ENCODE peak calls at places on chromosomes 12 and 14, in seven cellular contexts. One of them, this sample, is unnamed. For H3K27me3, the result is how much of the 10 kb centered on the place peaks cover.

GRCh38 chr14:105602243-105602750 is 75.9 kb downstream of the TMEM121 start:
- DNase-seq in HCT116: no peak
- DNase-seq in uterus: no peak
- DNase-seq in esophagus squamous epithelium: no peak
- DNase-seq in tibial artery: peak
- DNase-seq in ovary: no peak
- DNase-seq in thyroid gland: no peak
- DNase-seq in this sample: no peak

GRCh38 chr14:50047274-50047676 is 69.1 kb downstream of the VCPKMT start:
- DNase-seq in HCT116: no peak
- DNase-seq in uterus: no peak
- DNase-seq in esophagus squamous epithelium: no peak
- DNase-seq in tibial artery: no peak
- DNase-seq in ovary: no peak
- DNase-seq in thyroid gland: no peak
- DNase-seq in this sample: no peak

GRCh38 chr14:73249564-73250316 is 12.4 kb downstream of the PAPLN start:
- DNase-seq in HCT116: no peak
- DNase-seq in uterus: no peak
- DNase-seq in esophagus squamous epithelium: no peak
- DNase-seq in tibial artery: no peak
- DNase-seq in ovary: no peak
- DNase-seq in thyroid gland: no peak
- DNase-seq in this sample: no peak

GRCh38 chr12:128817115-128818015 is 6.4 kb downstream of the SLC15A4 start:
- DNase-seq in HCT116: no peak
- DNase-seq in uterus: peak
- DNase-seq in esophagus squamous epithelium: no peak
- DNase-seq in tibial artery: peak
- DNase-seq in ovary: no peak
- DNase-seq in thyroid gland: peak
- DNase-seq in this sample: no peak

GRCh38 chr12:49944718-49945117 is 5.8 kb upstream of the AQP2 start:
- DNase-seq in HCT116: no peak
- DNase-seq in uterus: no peak
- DNase-seq in esophagus squamous epithelium: no peak
- DNase-seq in tibial artery: no peak
- DNase-seq in ovary: no peak
- DNase-seq in thyroid gland: no peak
- DNase-seq in this sample: no peak

GRCh38 chr12:26853303-26854027 is 20.5 kb upstream of the ITPR2 start:
- DNase-seq in HCT116: no peak
- DNase-seq in uterus: peak
- DNase-seq in esophagus squamous epithelium: no peak
- DNase-seq in tibial artery: peak
- DNase-seq in ovary: peak
- DNase-seq in thyroid gland: peak
- DNase-seq in this sample: no peak

GRCh38 chr12:117692512-117692911 is 276.3 kb downstream of the KSR2 start:
- DNase-seq in HCT116: no peak
- DNase-seq in uterus: no peak
- DNase-seq in esophagus squamous epithelium: no peak
- DNase-seq in tibial artery: no peak
- DNase-seq in ovary: no peak
- DNase-seq in thyroid gland: no peak
- DNase-seq in this sample: no peak

GRCh38 chr14:75200451-75200850 is 24.0 kb upstream of the TMED10 start:
- DNase-seq in HCT116: peak
- DNase-seq in uterus: no peak
- DNase-seq in esophagus squamous epithelium: no peak
- DNase-seq in tibial artery: no peak
- DNase-seq in ovary: no peak
- DNase-seq in thyroid gland: peak
- DNase-seq in this sample: no peak

GRCh38 chr12:107903377-107904061 is 129.0 kb downstream of the ASCL4 start:
- DNase-seq in HCT116: no peak
- DNase-seq in uterus: no peak
- DNase-seq in esophagus squamous epithelium: peak
- DNase-seq in tibial artery: no peak
- DNase-seq in ovary: no peak
- DNase-seq in thyroid gland: peak
- DNase-seq in this sample: peak

GRCh38 chr14:60622920-60623263 is 26.4 kb downstream of the SIX1 start:
- DNase-seq in HCT116: no peak
- DNase-seq in uterus: no peak
- DNase-seq in esophagus squamous epithelium: no peak
- DNase-seq in tibial artery: no peak
- DNase-seq in ovary: no peak
- DNase-seq in thyroid gland: no peak
- DNase-seq in this sample: no peak

GRCh38 chr12:110505332-110505731 is 3.2 kb downstream of the RAD9B start:
- DNase-seq in HCT116: no peak
- DNase-seq in uterus: no peak
- DNase-seq in esophagus squamous epithelium: no peak
- DNase-seq in tibial artery: no peak
- DNase-seq in ovary: no peak
- DNase-seq in thyroid gland: no peak
- DNase-seq in this sample: no peak

GRCh38 chr14:38207830-38208815 is at the start of gene SSTR1:
- DNase-seq in HCT116: no peak
- DNase-seq in uterus: no peak
- DNase-seq in esophagus squamous epithelium: no peak
- DNase-seq in tibial artery: no peak
- DNase-seq in ovary: no peak
- DNase-seq in thyroid gland: no peak
- DNase-seq in this sample: no peak

GRCh38 chr14:34302654-34303053 is 159.4 kb downstream of the SPTSSA start:
- DNase-seq in HCT116: no peak
- DNase-seq in uterus: no peak
- DNase-seq in esophagus squamous epithelium: no peak
- DNase-seq in tibial artery: no peak
- DNase-seq in ovary: no peak
- DNase-seq in thyroid gland: no peak
- DNase-seq in this sample: no peak

GRCh38 chr14:34065690-34066391 is 115.0 kb upstream of the EGLN3 start:
- DNase-seq in HCT116: no peak
- DNase-seq in uterus: no peak
- DNase-seq in esophagus squamous epithelium: no peak
- DNase-seq in tibial artery: no peak
- DNase-seq in ovary: no peak
- DNase-seq in thyroid gland: no peak
- DNase-seq in this sample: no peak

GRCh38 chr12:51773145-51773869 is 75.2 kb downstream of the FIGNL2 start:
- DNase-seq in HCT116: peak
- DNase-seq in uterus: no peak
- DNase-seq in esophagus squamous epithelium: no peak
- DNase-seq in tibial artery: no peak
- DNase-seq in ovary: no peak
- DNase-seq in thyroid gland: no peak
- DNase-seq in this sample: no peak

GRCh38 chr12:99026332-99027116 is 381.4 kb downstream of the APAF1 start:
- DNase-seq in HCT116: no peak
- DNase-seq in uterus: no peak
- DNase-seq in esophagus squamous epithelium: no peak
- DNase-seq in tibial artery: no peak
- DNase-seq in ovary: no peak
- DNase-seq in thyroid gland: no peak
- DNase-seq in this sample: peak

GRCh38 chr12:6171409-6172015 is 28.7 kb upstream of the CD9 start:
- DNase-seq in HCT116: no peak
- DNase-seq in uterus: peak
- DNase-seq in esophagus squamous epithelium: no peak
- DNase-seq in tibial artery: peak
- DNase-seq in ovary: no peak
- DNase-seq in thyroid gland: no peak
- DNase-seq in this sample: no peak

GRCh38 chr12:3278681-3279414 is 201.7 kb downstream of the TSPAN9 start:
- DNase-seq in HCT116: no peak
- DNase-seq in uterus: no peak
- DNase-seq in esophagus squamous epithelium: no peak
- DNase-seq in tibial artery: no peak
- DNase-seq in ovary: no peak
- DNase-seq in thyroid gland: no peak
- DNase-seq in this sample: no peak

GRCh38 chr12:123942911-123943648 is 29.6 kb downstream of the CCDC92 start:
- DNase-seq in HCT116: no peak
- DNase-seq in uterus: no peak
- DNase-seq in esophagus squamous epithelium: no peak
- DNase-seq in tibial artery: no peak
- DNase-seq in ovary: no peak
- DNase-seq in thyroid gland: no peak
- DNase-seq in this sample: no peak

GRCh38 chr14:20436363-20436755 is 393 bp upstream of the KLHL33 start:
- DNase-seq in HCT116: no peak
- DNase-seq in uterus: no peak
- DNase-seq in esophagus squamous epithelium: no peak
- DNase-seq in tibial artery: no peak
- DNase-seq in ovary: no peak
- DNase-seq in thyroid gland: no peak
- DNase-seq in this sample: no peak
- H3K27ac ChIP-seq in HCT116: no peak
- H3K27ac ChIP-seq in uterus: no peak
- H3K27ac ChIP-seq in esophagus squamous epithelium: no peak
- H3K27ac ChIP-seq in tibial artery: no peak
- H3K27ac ChIP-seq in ovary: no peak
- H3K27ac ChIP-seq in thyroid gland: no peak
- H3K27ac ChIP-seq in this sample: no peak

GRCh38 chr14:80003138-80003537 is 208.2 kb downstream of the DIO2 start:
- DNase-seq in HCT116: no peak
- DNase-seq in uterus: no peak
- DNase-seq in esophagus squamous epithelium: no peak
- DNase-seq in tibial artery: no peak
- DNase-seq in ovary: no peak
- DNase-seq in thyroid gland: no peak
- DNase-seq in this sample: no peak

GRCh38 chr14:79992799-79993198 is 218.5 kb downstream of the DIO2 start:
- DNase-seq in HCT116: no peak
- DNase-seq in uterus: no peak
- DNase-seq in esophagus squamous epithelium: no peak
- DNase-seq in tibial artery: no peak
- DNase-seq in ovary: no peak
- DNase-seq in thyroid gland: no peak
- DNase-seq in this sample: peak

DNA sequence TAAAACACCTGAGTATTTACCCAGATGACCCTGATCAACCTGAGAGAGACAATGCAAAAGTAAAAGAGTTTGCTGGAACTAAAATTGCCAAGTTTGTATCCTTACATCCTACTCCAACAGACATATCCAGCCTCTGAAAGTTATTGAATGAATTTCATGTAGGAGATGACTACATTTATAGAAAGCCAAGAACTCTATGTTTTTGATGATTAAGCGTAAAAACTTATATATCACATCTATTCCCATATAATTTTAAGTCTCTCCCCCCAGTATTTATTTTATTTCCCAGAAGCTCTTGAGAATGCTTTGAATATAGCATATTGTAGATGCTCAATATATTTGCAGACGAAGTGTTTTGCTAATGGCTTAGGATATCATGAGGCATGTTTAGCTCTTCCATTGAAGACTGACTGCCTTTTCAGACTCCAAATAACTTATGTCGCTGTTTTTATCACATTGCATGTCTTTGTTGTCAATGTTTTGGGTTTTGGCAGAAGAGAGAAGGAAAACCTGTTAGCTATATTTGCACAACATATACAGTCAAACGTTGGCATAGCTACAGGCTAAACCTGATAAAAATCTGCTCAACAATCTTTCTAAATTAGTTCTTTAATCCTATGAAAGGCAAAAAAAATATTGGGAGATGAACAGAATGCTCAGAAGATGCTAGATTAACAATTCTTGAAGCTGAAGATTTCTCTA is 213.6 kb downstream of the DIO2 start:
- DNase-seq in HCT116: no peak
- DNase-seq in uterus: no peak
- DNase-seq in esophagus squamous epithelium: no peak
- DNase-seq in tibial artery: no peak
- DNase-seq in ovary: no peak
- DNase-seq in thyroid gland: no peak
- DNase-seq in this sample: no peak
- H3K27me3 ChIP-seq in HCT116: under half
- H3K27me3 ChIP-seq in uterus: under half
- H3K27me3 ChIP-seq in esophagus squamous epithelium: under half
- H3K27me3 ChIP-seq in tibial artery: under half
- H3K27me3 ChIP-seq in ovary: under half
- H3K27me3 ChIP-seq in thyroid gland: under half
- H3K27me3 ChIP-seq in this sample: under half

DNA sequence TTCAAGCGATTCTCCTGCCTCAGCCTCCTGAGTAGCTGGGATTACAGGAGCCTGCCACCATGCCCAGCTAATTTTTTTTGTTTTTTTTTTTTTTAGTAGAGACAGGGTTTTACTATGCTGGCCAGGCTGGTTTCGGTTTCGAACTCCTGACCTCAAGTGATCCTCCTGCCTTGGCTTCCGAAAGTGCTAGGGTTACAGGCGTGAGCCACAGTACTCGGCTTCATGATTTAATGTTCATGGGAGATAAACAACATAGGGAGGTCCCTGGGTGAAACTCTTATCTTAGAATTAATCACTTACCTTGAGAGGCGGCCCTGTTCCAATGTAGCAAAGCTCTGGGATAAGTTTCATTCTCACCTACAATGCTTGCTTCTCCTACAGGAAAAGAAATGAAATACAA is 48.3 kb downstream of the SEL1L start:
- DNase-seq in HCT116: no peak
- DNase-seq in uterus: no peak
- DNase-seq in esophagus squamous epithelium: no peak
- DNase-seq in tibial artery: no peak
- DNase-seq in ovary: no peak
- DNase-seq in thyroid gland: no peak
- DNase-seq in this sample: no peak
- H3K27ac ChIP-seq in HCT116: no peak
- H3K27ac ChIP-seq in uterus: no peak
- H3K27ac ChIP-seq in esophagus squamous epithelium: no peak
- H3K27ac ChIP-seq in tibial artery: no peak
- H3K27ac ChIP-seq in ovary: no peak
- H3K27ac ChIP-seq in thyroid gland: no peak
- H3K27ac ChIP-seq in this sample: no peak

GRCh38 chr14:94880140-94880539 is 110.2 kb upstream of the GSC start:
- DNase-seq in HCT116: no peak
- DNase-seq in uterus: no peak
- DNase-seq in esophagus squamous epithelium: no peak
- DNase-seq in tibial artery: no peak
- DNase-seq in ovary: no peak
- DNase-seq in thyroid gland: no peak
- DNase-seq in this sample: no peak

GRCh38 chr14:94875256-94875655 is 105.3 kb upstream of the GSC start:
- DNase-seq in HCT116: no peak
- DNase-seq in uterus: no peak
- DNase-seq in esophagus squamous epithelium: no peak
- DNase-seq in tibial artery: no peak
- DNase-seq in ovary: no peak
- DNase-seq in thyroid gland: no peak
- DNase-seq in this sample: no peak

GRCh38 chr14:94879504-94879903 is 109.6 kb upstream of the GSC start:
- DNase-seq in HCT116: no peak
- DNase-seq in uterus: no peak
- DNase-seq in esophagus squamous epithelium: no peak
- DNase-seq in tibial artery: no peak
- DNase-seq in ovary: no peak
- DNase-seq in thyroid gland: peak
- DNase-seq in this sample: no peak

GRCh38 chr14:94880805-94881204 is 110.9 kb upstream of the GSC start:
- DNase-seq in HCT116: no peak
- DNase-seq in uterus: no peak
- DNase-seq in esophagus squamous epithelium: no peak
- DNase-seq in tibial artery: no peak
- DNase-seq in ovary: no peak
- DNase-seq in thyroid gland: no peak
- DNase-seq in this sample: no peak

GRCh38 chr14:94876306-94876705 is 106.4 kb upstream of the GSC start:
- DNase-seq in HCT116: no peak
- DNase-seq in uterus: no peak
- DNase-seq in esophagus squamous epithelium: no peak
- DNase-seq in tibial artery: no peak
- DNase-seq in ovary: no peak
- DNase-seq in thyroid gland: no peak
- DNase-seq in this sample: no peak
- H3K27me3 ChIP-seq in HCT116: under half
- H3K27me3 ChIP-seq in uterus: under half
- H3K27me3 ChIP-seq in esophagus squamous epithelium: under half
- H3K27me3 ChIP-seq in tibial artery: under half
- H3K27me3 ChIP-seq in ovary: under half
- H3K27me3 ChIP-seq in thyroid gland: under half
- H3K27me3 ChIP-seq in this sample: under half